ENCODE peak calls at places on chromosome 7, in ten cellular contexts. One of them, this sample, is unnamed.

GRCh38 chr7:121140790-121141189 is 152.3 kb downstream of the CPED1 start:
- DNase-seq in OCI-LY7: peak; percentile 41
- DNase-seq in stimulated activated CD8-positive, alpha-beta memory T cell treated with anti-CD3 and anti-CD28 coated beads, Interleukin-4, amount 100 ng/mL, for 1 hour: no peak
- DNase-seq in activated T-helper 1 cell treated with anti-CD3 and anti-CD28 coated beads, Interleukin-2, amount 50 U/mL, for 16 hours: no peak
- DNase-seq in WTC11: no peak
- DNase-seq in activated T-cell treated with anti-CD3 and anti-CD28 coated beads, Interleukin-2, amount 50 U/mL, for 24 hours: no peak
- DNase-seq in HCEC 1CT: no peak
- DNase-seq in cardiac fibroblast: no peak
- DNase-seq in GM23338: no peak
- DNase-seq in retina: no peak
- DNase-seq in this sample: no peak

GRCh38 chr7:150378115-150378852 is 846 bp upstream of the ZNF775 start:
- DNase-seq in GM23338: peak; percentile 97
- DNase-seq in activated T-cell treated with anti-CD3 and anti-CD28 coated beads, Interleukin-2, amount 50 U/mL, for 24 hours: peak; percentile 57
- DNase-seq in retina: peak; percentile 86
- DNase-seq in HCEC 1CT: peak; percentile 62
- DNase-seq in stimulated activated CD8-positive, alpha-beta memory T cell treated with anti-CD3 and anti-CD28 coated beads, Interleukin-4, amount 100 ng/mL, for 1 hour: no peak
- DNase-seq in WTC11: peak; percentile 86
- DNase-seq in activated T-helper 1 cell treated with anti-CD3 and anti-CD28 coated beads, Interleukin-2, amount 50 U/mL, for 16 hours: no peak
- DNase-seq in cardiac fibroblast: peak; percentile 83
- DNase-seq in OCI-LY7: peak; percentile 65
- DNase-seq in this sample: peak; percentile 69

GRCh38 chr7:28937103-28937502 is 21.0 kb downstream of the TRIL start:
- DNase-seq in stimulated activated CD8-positive, alpha-beta memory T cell treated with anti-CD3 and anti-CD28 coated beads, Interleukin-4, amount 100 ng/mL, for 1 hour: no peak
- DNase-seq in WTC11: no peak
- DNase-seq in HCEC 1CT: no peak
- DNase-seq in retina: no peak
- DNase-seq in activated T-cell treated with anti-CD3 and anti-CD28 coated beads, Interleukin-2, amount 50 U/mL, for 24 hours: no peak
- DNase-seq in activated T-helper 1 cell treated with anti-CD3 and anti-CD28 coated beads, Interleukin-2, amount 50 U/mL, for 16 hours: no peak
- DNase-seq in GM23338: no peak
- DNase-seq in OCI-LY7: no peak
- DNase-seq in cardiac fibroblast: no peak
- DNase-seq in this sample: no peak

GRCh38 chr7:150856303-150857275 is 4.3 kb downstream of the AOC1 start:
- DNase-seq in activated T-helper 1 cell treated with anti-CD3 and anti-CD28 coated beads, Interleukin-2, amount 50 U/mL, for 16 hours: no peak
- DNase-seq in HCEC 1CT: no peak
- DNase-seq in OCI-LY7: no peak
- DNase-seq in stimulated activated CD8-positive, alpha-beta memory T cell treated with anti-CD3 and anti-CD28 coated beads, Interleukin-4, amount 100 ng/mL, for 1 hour: no peak
- DNase-seq in activated T-cell treated with anti-CD3 and anti-CD28 coated beads, Interleukin-2, amount 50 U/mL, for 24 hours: no peak
- DNase-seq in GM23338: no peak
- DNase-seq in cardiac fibroblast: no peak
- DNase-seq in retina: no peak
- DNase-seq in WTC11: no peak
- DNase-seq in this sample: no peak

GRCh38 chr7:36214608-36215016 is 61.6 kb downstream of the EEPD1 start:
- DNase-seq in WTC11: no peak
- DNase-seq in activated T-helper 1 cell treated with anti-CD3 and anti-CD28 coated beads, Interleukin-2, amount 50 U/mL, for 16 hours: no peak
- DNase-seq in retina: peak; percentile 60
- DNase-seq in GM23338: no peak
- DNase-seq in activated T-cell treated with anti-CD3 and anti-CD28 coated beads, Interleukin-2, amount 50 U/mL, for 24 hours: no peak
- DNase-seq in cardiac fibroblast: peak; percentile 41
- DNase-seq in HCEC 1CT: no peak
- DNase-seq in stimulated activated CD8-positive, alpha-beta memory T cell treated with anti-CD3 and anti-CD28 coated beads, Interleukin-4, amount 100 ng/mL, for 1 hour: no peak
- DNase-seq in OCI-LY7: no peak
- DNase-seq in this sample: no peak

GRCh38 chr7:18144171-18144570 is 116.5 kb upstream of the PRPS1L1 start:
- DNase-seq in GM23338: no peak
- DNase-seq in OCI-LY7: no peak
- DNase-seq in HCEC 1CT: no peak
- DNase-seq in WTC11: no peak
- DNase-seq in activated T-cell treated with anti-CD3 and anti-CD28 coated beads, Interleukin-2, amount 50 U/mL, for 24 hours: no peak
- DNase-seq in activated T-helper 1 cell treated with anti-CD3 and anti-CD28 coated beads, Interleukin-2, amount 50 U/mL, for 16 hours: no peak
- DNase-seq in cardiac fibroblast: no peak
- DNase-seq in retina: no peak
- DNase-seq in stimulated activated CD8-positive, alpha-beta memory T cell treated with anti-CD3 and anti-CD28 coated beads, Interleukin-4, amount 100 ng/mL, for 1 hour: no peak
- DNase-seq in this sample: no peak

GRCh38 chr7:128735433-128735832 is 3.7 kb upstream of the CALU start:
- DNase-seq in activated T-helper 1 cell treated with anti-CD3 and anti-CD28 coated beads, Interleukin-2, amount 50 U/mL, for 16 hours: no peak
- DNase-seq in cardiac fibroblast: no peak
- DNase-seq in OCI-LY7: no peak
- DNase-seq in retina: no peak
- DNase-seq in activated T-cell treated with anti-CD3 and anti-CD28 coated beads, Interleukin-2, amount 50 U/mL, for 24 hours: no peak
- DNase-seq in HCEC 1CT: no peak
- DNase-seq in WTC11: no peak
- DNase-seq in GM23338: no peak
- DNase-seq in stimulated activated CD8-positive, alpha-beta memory T cell treated with anti-CD3 and anti-CD28 coated beads, Interleukin-4, amount 100 ng/mL, for 1 hour: no peak
- DNase-seq in this sample: no peak

GRCh38 chr7:13998866-13999265 is 9.4 kb upstream of the ETV1 start:
- DNase-seq in retina: no peak
- DNase-seq in cardiac fibroblast: no peak
- DNase-seq in HCEC 1CT: no peak
- DNase-seq in OCI-LY7: no peak
- DNase-seq in GM23338: no peak
- DNase-seq in activated T-helper 1 cell treated with anti-CD3 and anti-CD28 coated beads, Interleukin-2, amount 50 U/mL, for 16 hours: no peak
- DNase-seq in stimulated activated CD8-positive, alpha-beta memory T cell treated with anti-CD3 and anti-CD28 coated beads, Interleukin-4, amount 100 ng/mL, for 1 hour: no peak
- DNase-seq in activated T-cell treated with anti-CD3 and anti-CD28 coated beads, Interleukin-2, amount 50 U/mL, for 24 hours: no peak
- DNase-seq in WTC11: no peak
- DNase-seq in this sample: no peak

GRCh38 chr7:121369462-121369861 is 26.6 kb downstream of the FAM3C start:
- DNase-seq in cardiac fibroblast: peak; percentile 73
- DNase-seq in OCI-LY7: no peak
- DNase-seq in activated T-helper 1 cell treated with anti-CD3 and anti-CD28 coated beads, Interleukin-2, amount 50 U/mL, for 16 hours: no peak
- DNase-seq in stimulated activated CD8-positive, alpha-beta memory T cell treated with anti-CD3 and anti-CD28 coated beads, Interleukin-4, amount 100 ng/mL, for 1 hour: no peak
- DNase-seq in retina: no peak
- DNase-seq in activated T-cell treated with anti-CD3 and anti-CD28 coated beads, Interleukin-2, amount 50 U/mL, for 24 hours: no peak
- DNase-seq in HCEC 1CT: no peak
- DNase-seq in GM23338: no peak
- DNase-seq in WTC11: no peak
- DNase-seq in this sample: no peak

GRCh38 chr7:158809596-158809995 is 19.7 kb downstream of the ESYT2 start:
- DNase-seq in cardiac fibroblast: no peak
- DNase-seq in retina: no peak
- DNase-seq in OCI-LY7: no peak
- DNase-seq in HCEC 1CT: no peak
- DNase-seq in stimulated activated CD8-positive, alpha-beta memory T cell treated with anti-CD3 and anti-CD28 coated beads, Interleukin-4, amount 100 ng/mL, for 1 hour: no peak
- DNase-seq in activated T-helper 1 cell treated with anti-CD3 and anti-CD28 coated beads, Interleukin-2, amount 50 U/mL, for 16 hours: no peak
- DNase-seq in GM23338: no peak
- DNase-seq in WTC11: no peak
- DNase-seq in activated T-cell treated with anti-CD3 and anti-CD28 coated beads, Interleukin-2, amount 50 U/mL, for 24 hours: no peak
- DNase-seq in this sample: no peak

GRCh38 chr7:24531255-24531654 is 42.0 kb upstream of the PALS2 start:
- DNase-seq in HCEC 1CT: no peak
- DNase-seq in OCI-LY7: no peak
- DNase-seq in GM23338: no peak
- DNase-seq in WTC11: no peak
- DNase-seq in retina: no peak
- DNase-seq in activated T-cell treated with anti-CD3 and anti-CD28 coated beads, Interleukin-2, amount 50 U/mL, for 24 hours: no peak
- DNase-seq in cardiac fibroblast: no peak
- DNase-seq in stimulated activated CD8-positive, alpha-beta memory T cell treated with anti-CD3 and anti-CD28 coated beads, Interleukin-4, amount 100 ng/mL, for 1 hour: no peak
- DNase-seq in activated T-helper 1 cell treated with anti-CD3 and anti-CD28 coated beads, Interleukin-2, amount 50 U/mL, for 16 hours: no peak
- DNase-seq in this sample: no peak

GRCh38 chr7:139871276-139871675 is 42.2 kb downstream of the TBXAS1 start:
- DNase-seq in retina: no peak
- DNase-seq in OCI-LY7: no peak
- DNase-seq in cardiac fibroblast: peak; percentile 73
- DNase-seq in WTC11: no peak
- DNase-seq in GM23338: no peak
- DNase-seq in activated T-helper 1 cell treated with anti-CD3 and anti-CD28 coated beads, Interleukin-2, amount 50 U/mL, for 16 hours: no peak
- DNase-seq in activated T-cell treated with anti-CD3 and anti-CD28 coated beads, Interleukin-2, amount 50 U/mL, for 24 hours: no peak
- DNase-seq in HCEC 1CT: peak; percentile 83
- DNase-seq in stimulated activated CD8-positive, alpha-beta memory T cell treated with anti-CD3 and anti-CD28 coated beads, Interleukin-4, amount 100 ng/mL, for 1 hour: no peak
- DNase-seq in this sample: no peak

GRCh38 chr7:73721237-73721848 is 1.9 kb upstream of the STX1A start:
- DNase-seq in cardiac fibroblast: peak; percentile 64
- DNase-seq in stimulated activated CD8-positive, alpha-beta memory T cell treated with anti-CD3 and anti-CD28 coated beads, Interleukin-4, amount 100 ng/mL, for 1 hour: no peak
- DNase-seq in retina: no peak
- DNase-seq in HCEC 1CT: no peak
- DNase-seq in WTC11: no peak
- DNase-seq in GM23338: no peak
- DNase-seq in activated T-cell treated with anti-CD3 and anti-CD28 coated beads, Interleukin-2, amount 50 U/mL, for 24 hours: no peak
- DNase-seq in OCI-LY7: no peak
- DNase-seq in activated T-helper 1 cell treated with anti-CD3 and anti-CD28 coated beads, Interleukin-2, amount 50 U/mL, for 16 hours: no peak
- DNase-seq in this sample: no peak

GRCh38 chr7:113796557-113796956 is 122.3 kb downstream of the PPP1R3A start:
- DNase-seq in activated T-helper 1 cell treated with anti-CD3 and anti-CD28 coated beads, Interleukin-2, amount 50 U/mL, for 16 hours: no peak
- DNase-seq in GM23338: peak; percentile 13
- DNase-seq in WTC11: no peak
- DNase-seq in OCI-LY7: no peak
- DNase-seq in stimulated activated CD8-positive, alpha-beta memory T cell treated with anti-CD3 and anti-CD28 coated beads, Interleukin-4, amount 100 ng/mL, for 1 hour: no peak
- DNase-seq in cardiac fibroblast: peak; percentile 68
- DNase-seq in retina: no peak
- DNase-seq in activated T-cell treated with anti-CD3 and anti-CD28 coated beads, Interleukin-2, amount 50 U/mL, for 24 hours: no peak
- DNase-seq in HCEC 1CT: peak; percentile 95
- DNase-seq in this sample: no peak

GRCh38 chr7:21938463-21938862 is 7.2 kb downstream of the CDCA7L start:
- DNase-seq in activated T-helper 1 cell treated with anti-CD3 and anti-CD28 coated beads, Interleukin-2, amount 50 U/mL, for 16 hours: no peak
- DNase-seq in stimulated activated CD8-positive, alpha-beta memory T cell treated with anti-CD3 and anti-CD28 coated beads, Interleukin-4, amount 100 ng/mL, for 1 hour: no peak
- DNase-seq in cardiac fibroblast: no peak
- DNase-seq in retina: no peak
- DNase-seq in GM23338: no peak
- DNase-seq in OCI-LY7: no peak
- DNase-seq in WTC11: no peak
- DNase-seq in HCEC 1CT: peak; percentile 41
- DNase-seq in activated T-cell treated with anti-CD3 and anti-CD28 coated beads, Interleukin-2, amount 50 U/mL, for 24 hours: no peak
- DNase-seq in this sample: no peak